ENCODE peak calls at places on chromosomes 6 and 20, in four cellular contexts. I is K562, F is HepG2, L is GM12878. D is an unnamed sample.

GRCh38 chr20:22583773-22584629 is at the start of gene FOXA2:
- DNase-seq in I (peak; percentile 48), F (peak; percentile 93), L (no peak), D (peak; percentile 17)

GRCh38 chr20:17958326-17959256 is 10.0 kb downstream of the SNX5 start:
- DNase-seq in I (no peak), F (peak; percentile 88), L (no peak), D (no peak)

GRCh38 chr6:87929843-87930288 is 117.8 kb upstream of the SPACA1 start:
- DNase-seq in I (peak; percentile 66), F (peak; percentile 78), L (peak; percentile 71), D (peak; percentile 85)

GRCh38 chr20:24102290-24102689 is 113.7 kb upstream of the GGTLC1 start:
- DNase-seq in I (no peak), F (peak; percentile 35), L (no peak), D (no peak)

GRCh38 chr6:111880181-111880944 is 7.1 kb upstream of the FYN start:
- DNase-seq in I (no peak), F (no peak), L (no peak), D (no peak)

GRCh38 chr6:135162678-135163439 is 18.2 kb upstream of the MYB start:
- DNase-seq in I (peak; percentile 74), F (peak; percentile 23), L (no peak), D (peak; percentile 87)

GRCh38 chr20:41047279-41047974 is 18.8 kb downstream of the TOP1 start:
- DNase-seq in I (no peak), F (no peak), L (no peak), D (no peak)

GRCh38 chr6:57278570-57278969 is 38.9 kb upstream of the PRIM2 start:
- DNase-seq in I (no peak), F (no peak), L (no peak), D (no peak)

GRCh38 chr6:52000064-52000463 is 87.3 kb downstream of the PKHD1 start:
- DNase-seq in I (no peak), F (no peak), L (no peak), D (no peak)

DNA sequence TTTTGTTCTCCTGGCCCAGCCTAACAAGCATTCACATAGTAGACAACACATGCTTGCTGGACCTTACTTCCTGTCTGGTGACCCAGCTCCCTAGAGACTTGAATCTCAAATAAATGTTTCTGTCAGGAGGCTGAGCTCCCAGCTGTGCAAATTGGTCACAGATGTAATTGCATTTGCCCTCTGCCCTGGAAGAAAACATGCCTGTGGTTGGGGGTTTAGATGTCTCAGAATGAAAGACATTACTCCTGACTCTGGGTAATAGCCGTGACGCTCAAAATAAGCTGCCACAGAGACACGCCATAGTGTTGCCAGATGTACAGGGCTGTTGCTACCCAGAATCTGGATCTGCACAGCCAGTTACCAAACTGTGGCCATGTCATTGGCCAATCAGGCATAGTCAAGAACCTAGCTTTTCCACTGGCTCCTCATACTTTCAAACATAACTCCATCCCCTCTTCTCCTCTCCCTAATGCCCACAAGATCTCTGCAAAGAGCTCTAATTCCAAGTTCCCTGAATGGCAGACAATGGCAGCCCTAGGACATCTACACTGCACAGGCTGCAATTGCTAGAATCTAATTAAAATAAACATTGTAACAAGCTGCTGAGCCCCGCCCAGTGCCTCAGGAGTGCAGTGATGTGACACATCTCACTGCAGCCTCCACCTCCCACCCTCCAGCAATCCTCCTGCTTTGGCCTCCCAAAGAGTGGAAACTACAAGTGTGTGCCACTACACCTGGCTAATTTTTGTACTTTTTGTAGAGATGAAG is 32.8 kb upstream of the GMPR start:
- DNase-seq in I (no peak), F (no peak), L (peak; percentile 95), D (peak; percentile 44)
- TF ChIP-seq FOXK2 in I (no peak), F (no peak), L (peak; percentile 80), D (no peak)

DNA sequence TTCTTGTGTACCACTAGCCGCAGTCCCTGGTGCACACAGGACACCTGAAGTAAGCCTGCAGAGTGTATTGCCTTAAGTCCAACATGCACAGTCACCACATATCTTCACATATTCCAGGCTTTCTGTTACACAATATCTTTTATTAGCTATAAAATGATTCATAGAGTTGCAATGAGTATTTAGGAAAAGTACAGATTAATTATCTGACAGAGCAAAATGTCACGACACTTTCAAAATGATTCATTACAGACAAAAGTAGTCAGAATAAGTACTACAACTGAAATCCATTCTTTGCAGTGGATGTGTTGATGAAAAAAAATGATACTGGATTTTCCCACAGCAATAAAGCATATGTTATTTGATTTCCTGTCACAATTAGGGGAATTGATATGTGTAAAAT is 199.5 kb upstream of the ASCC3 start:
- DNase-seq in I (no peak), F (no peak), L (no peak), D (no peak)
- TF ChIP-seq FOXK2 in I (no peak), F (no peak), L (no peak), D (no peak)

GRCh38 chr6:1335367-1336037 is 23.6 kb downstream of the FOXQ1 start:
- DNase-seq in I (no peak), F (peak; percentile 98), L (no peak), D (no peak)

GRCh38 chr6:1336246-1336843 is 24.4 kb downstream of the FOXQ1 start:
- DNase-seq in I (no peak), F (peak; percentile 90), L (no peak), D (no peak)

GRCh38 chr6:1334725-1335124 is 22.8 kb downstream of the FOXQ1 start:
- DNase-seq in I (no peak), F (no peak), L (no peak), D (no peak)

DNA sequence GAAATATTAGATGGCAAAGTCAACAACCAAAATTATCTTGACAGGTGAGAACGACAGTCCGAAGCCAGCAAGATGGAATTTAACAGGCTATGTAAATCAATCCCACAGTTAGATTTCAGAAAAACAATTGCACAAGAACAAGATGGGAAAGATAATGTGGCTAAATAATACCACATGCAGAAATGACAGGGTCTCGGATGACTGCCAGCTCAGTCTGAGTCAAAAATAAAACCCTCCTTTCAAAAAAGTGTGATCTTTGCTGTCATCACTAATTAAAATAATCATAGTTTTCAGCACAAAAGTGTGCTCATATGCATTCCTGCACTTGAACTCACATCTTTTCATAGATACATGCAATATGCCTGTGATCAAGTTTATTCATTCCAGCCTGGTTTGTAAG is 25.9 kb downstream of the FOXQ1 start:
- DNase-seq in I (no peak), F (no peak), L (no peak), D (no peak)
- TF ChIP-seq FOXK2 in I (no peak), F (no peak), L (no peak), D (no peak)

GRCh38 chr6:36716476-36717093 is 19.0 kb downstream of the RAB44 start:
- DNase-seq in I (no peak), F (no peak), L (no peak), D (no peak)
- TF ChIP-seq FOXK2 in I (no peak), F (no peak), L (no peak), D (no peak)

GRCh38 chr6:148760568-148761531 is 14.0 kb downstream of the UST start:
- DNase-seq in I (no peak), F (no peak), L (peak; percentile 64), D (no peak)
- TF ChIP-seq FOXK2 in I (no peak), F (no peak), L (no peak), D (no peak)

GRCh38 chr20:44788706-44789456 is 21.5 kb downstream of the RIMS4 start:
- DNase-seq in I (no peak), F (no peak), L (no peak), D (no peak)
- TF ChIP-seq FOXK2 in I (no peak), F (no peak), L (no peak), D (no peak)

GRCh38 chr6:29631209-29631810 is 1.7 kb downstream of the GABBR1 start:
- DNase-seq in I (peak; percentile 56), F (no peak), L (no peak), D (no peak)

GRCh38 chr6:29632789-29633531 is at the start of gene GABBR1:
- DNase-seq in I (peak; percentile 98), F (no peak), L (no peak), D (peak; percentile 80)

GRCh38 chr6:29633532-29633901 is 534 bp upstream of the GABBR1 start:
- DNase-seq in I (no peak), F (no peak), L (no peak), D (no peak)

GRCh38 chr6:29629571-29629970 is 3.4 kb downstream of the GABBR1 start:
- DNase-seq in I (no peak), F (no peak), L (no peak), D (no peak)

DNA sequence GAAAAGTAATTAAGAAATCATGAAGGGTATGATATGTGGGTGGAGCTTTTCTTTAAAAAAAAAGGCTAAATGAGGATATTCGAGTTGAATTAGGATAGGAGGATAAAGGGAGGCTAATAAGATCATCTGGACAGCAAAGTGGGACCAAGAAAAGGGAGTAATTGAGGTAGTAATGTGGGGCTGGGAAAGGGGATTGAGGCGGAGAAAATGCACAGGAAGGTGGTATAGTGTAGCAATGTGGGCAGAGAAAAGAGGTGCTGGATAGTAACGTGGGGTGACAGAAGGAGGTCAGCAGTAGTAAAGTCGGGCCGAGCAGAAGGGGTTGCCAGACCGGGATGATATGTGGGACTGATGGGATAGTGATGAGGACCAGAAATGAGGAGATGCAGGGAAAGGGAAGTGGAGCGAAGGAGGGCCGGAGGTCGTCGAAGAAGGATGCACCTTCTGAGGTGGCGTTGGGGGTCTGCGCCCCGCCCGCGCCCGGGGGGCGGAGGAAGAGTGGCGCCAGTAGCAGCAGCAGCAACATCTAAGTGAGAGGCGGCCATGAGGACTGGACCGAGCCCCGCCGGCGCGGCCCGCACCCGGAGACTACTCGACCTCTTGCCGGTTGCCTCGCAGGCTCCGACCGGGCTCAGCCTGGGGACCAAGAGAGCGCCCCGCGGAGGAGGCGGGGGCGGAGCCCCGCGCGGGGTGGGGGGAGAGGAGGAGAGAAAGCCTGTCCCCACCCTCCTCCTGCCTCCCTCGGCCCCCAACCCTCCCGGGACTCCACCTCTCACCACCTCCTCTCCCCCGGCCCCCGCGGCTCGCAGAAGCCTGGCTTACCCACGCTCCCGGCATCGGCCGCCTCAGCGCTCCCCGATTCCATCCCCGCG is 887 bp downstream of the GABBR1 start:
- DNase-seq in I (peak; percentile 81), F (no peak), L (no peak), D (no peak)
- TF ChIP-seq FOXK2 in I (no peak), F (no peak), L (no peak), D (no peak)

GRCh38 chr6:43570876-43571441 is 4.9 kb downstream of the XPO5 start:
- DNase-seq in I (no peak), F (no peak), L (no peak), D (no peak)
- TF ChIP-seq FOXK2 in I (no peak), F (no peak), L (no peak), D (no peak)

GRCh38 chr20:49637238-49637637 is 69.3 kb upstream of the PTGIS start:
- DNase-seq in I (no peak), F (no peak), L (no peak), D (no peak)

GRCh38 chr20:49634116-49634515 is 66.2 kb upstream of the PTGIS start:
- DNase-seq in I (no peak), F (no peak), L (no peak), D (no peak)

GRCh38 chr20:49636447-49636846 is 68.5 kb upstream of the PTGIS start:
- DNase-seq in I (no peak), F (no peak), L (no peak), D (no peak)

GRCh38 chr20:49635171-49635570 is 67.2 kb upstream of the PTGIS start:
- DNase-seq in I (no peak), F (no peak), L (no peak), D (no peak)

DNA sequence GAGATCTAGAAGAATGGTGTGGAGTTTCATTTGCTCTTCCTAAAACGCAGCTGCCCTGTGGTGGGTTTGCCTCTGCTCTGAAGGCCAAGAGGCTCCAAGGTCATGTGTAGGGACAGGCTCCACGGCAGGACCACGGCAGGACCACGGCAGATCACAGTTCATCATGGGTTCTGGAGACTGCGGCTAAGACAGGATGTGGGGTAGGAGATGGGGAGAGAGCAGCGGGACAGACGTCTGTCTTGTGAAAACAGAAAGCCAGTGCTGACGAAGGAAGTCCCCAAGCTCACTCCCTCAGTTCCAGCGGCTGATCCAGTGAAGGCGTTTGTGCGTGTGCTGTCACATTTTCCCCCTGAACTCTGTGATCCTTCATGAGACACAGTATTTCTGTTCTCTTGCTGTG is 67.9 kb upstream of the PTGIS start:
- DNase-seq in I (no peak), F (no peak), L (no peak), D (no peak)
- TF ChIP-seq FOXK2 in I (no peak), F (no peak), L (no peak), D (no peak)

D was measured in HEK293T.